ENCODE peak calls at places on chromosomes 1 and 21, in eight cellular contexts. One of them, this sample, is unnamed. For H3K4me1 and H3K36me3, the result is how much of the 10 kb centered on the place peaks cover.

GRCh38 chr1:1004780-1005697 is 5.1 kb upstream of the HES4 start:
- DNase-seq in heart left ventricle: peak
- DNase-seq in hepatocyte: peak
- DNase-seq in Panc1: no peak
- DNase-seq in tibial artery: no peak
- DNase-seq in adrenal gland: peak
- DNase-seq in effector memory CD4-positive, alpha-beta T cell: no peak
- DNase-seq in Karpas-422: no peak
- DNase-seq in this sample: peak

GRCh38 chr1:217322834-217323233 is 308.1 kb downstream of the GPATCH2 start:
- DNase-seq in heart left ventricle: no peak
- DNase-seq in hepatocyte: no peak
- DNase-seq in Panc1: no peak
- DNase-seq in tibial artery: no peak
- DNase-seq in adrenal gland: no peak
- DNase-seq in effector memory CD4-positive, alpha-beta T cell: no peak
- DNase-seq in Karpas-422: peak
- DNase-seq in this sample: no peak

GRCh38 chr1:212110617-212111016 is 75.1 kb downstream of the DTL start:
- DNase-seq in heart left ventricle: peak
- DNase-seq in hepatocyte: peak
- DNase-seq in Panc1: no peak
- DNase-seq in tibial artery: no peak
- DNase-seq in adrenal gland: no peak
- DNase-seq in effector memory CD4-positive, alpha-beta T cell: no peak
- DNase-seq in Karpas-422: no peak
- DNase-seq in this sample: no peak

GRCh38 chr1:61067446-61067845 is 14.9 kb upstream of the NFIA start:
- DNase-seq in heart left ventricle: no peak
- DNase-seq in hepatocyte: no peak
- DNase-seq in Panc1: no peak
- DNase-seq in tibial artery: no peak
- DNase-seq in adrenal gland: no peak
- DNase-seq in effector memory CD4-positive, alpha-beta T cell: no peak
- DNase-seq in Karpas-422: no peak
- DNase-seq in this sample: no peak

GRCh38 chr1:227733309-227733705 is 1.8 kb downstream of the JMJD4 start:
- DNase-seq in heart left ventricle: no peak
- DNase-seq in hepatocyte: no peak
- DNase-seq in Panc1: no peak
- DNase-seq in tibial artery: no peak
- DNase-seq in adrenal gland: no peak
- DNase-seq in effector memory CD4-positive, alpha-beta T cell: no peak
- DNase-seq in Karpas-422: no peak
- DNase-seq in this sample: no peak

GRCh38 chr1:186503210-186503609 is 42.3 kb upstream of the PDC start:
- DNase-seq in heart left ventricle: no peak
- DNase-seq in hepatocyte: no peak
- DNase-seq in Panc1: no peak
- DNase-seq in tibial artery: no peak
- DNase-seq in adrenal gland: no peak
- DNase-seq in effector memory CD4-positive, alpha-beta T cell: no peak
- DNase-seq in Karpas-422: no peak
- DNase-seq in this sample: no peak

GRCh38 chr1:245129811-245130210 is 25.0 kb upstream of the KIF26B start:
- DNase-seq in heart left ventricle: no peak
- DNase-seq in hepatocyte: no peak
- DNase-seq in Panc1: no peak
- DNase-seq in tibial artery: peak
- DNase-seq in adrenal gland: no peak
- DNase-seq in effector memory CD4-positive, alpha-beta T cell: no peak
- DNase-seq in Karpas-422: no peak
- DNase-seq in this sample: no peak

GRCh38 chr1:48691429-48692001 is 85.2 kb downstream of the BEND5 start:
- DNase-seq in heart left ventricle: no peak
- DNase-seq in hepatocyte: no peak
- DNase-seq in Panc1: no peak
- DNase-seq in tibial artery: no peak
- DNase-seq in adrenal gland: no peak
- DNase-seq in effector memory CD4-positive, alpha-beta T cell: no peak
- DNase-seq in Karpas-422: no peak
- DNase-seq in this sample: no peak

GRCh38 chr1:177306981-177307380 is 136.2 kb downstream of the BRINP2 start:
- DNase-seq in heart left ventricle: no peak
- DNase-seq in hepatocyte: no peak
- DNase-seq in Panc1: no peak
- DNase-seq in tibial artery: no peak
- DNase-seq in adrenal gland: no peak
- DNase-seq in effector memory CD4-positive, alpha-beta T cell: no peak
- DNase-seq in Karpas-422: no peak
- DNase-seq in this sample: no peak

GRCh38 chr1:75587692-75588091 is 23.2 kb downstream of the SLC44A5 start:
- DNase-seq in heart left ventricle: no peak
- DNase-seq in hepatocyte: no peak
- DNase-seq in Panc1: no peak
- DNase-seq in tibial artery: no peak
- DNase-seq in adrenal gland: no peak
- DNase-seq in effector memory CD4-positive, alpha-beta T cell: no peak
- DNase-seq in Karpas-422: no peak
- DNase-seq in this sample: no peak

GRCh38 chr1:99589186-99589636 is 56.7 kb upstream of the PALMD start:
- DNase-seq in heart left ventricle: no peak
- DNase-seq in hepatocyte: peak
- DNase-seq in Panc1: no peak
- DNase-seq in tibial artery: no peak
- DNase-seq in adrenal gland: no peak
- DNase-seq in effector memory CD4-positive, alpha-beta T cell: no peak
- DNase-seq in Karpas-422: no peak
- DNase-seq in this sample: no peak

GRCh38 chr1:115475252-115475651 is 137.2 kb upstream of the NGF start:
- DNase-seq in heart left ventricle: no peak
- DNase-seq in hepatocyte: no peak
- DNase-seq in Panc1: no peak
- DNase-seq in tibial artery: no peak
- DNase-seq in adrenal gland: peak
- DNase-seq in effector memory CD4-positive, alpha-beta T cell: no peak
- DNase-seq in Karpas-422: no peak
- DNase-seq in this sample: no peak

GRCh38 chr1:181089017-181089776 is 697 bp downstream of the IER5 start:
- DNase-seq in heart left ventricle: no peak
- DNase-seq in hepatocyte: peak
- DNase-seq in Panc1: no peak
- DNase-seq in tibial artery: peak
- DNase-seq in adrenal gland: peak
- DNase-seq in effector memory CD4-positive, alpha-beta T cell: no peak
- DNase-seq in Karpas-422: peak
- DNase-seq in this sample: no peak

GRCh38 chr1:28249879-28250295 is 9.4 kb upstream of the SESN2 start:
- DNase-seq in heart left ventricle: no peak
- DNase-seq in hepatocyte: no peak
- DNase-seq in Panc1: no peak
- DNase-seq in tibial artery: no peak
- DNase-seq in adrenal gland: no peak
- DNase-seq in effector memory CD4-positive, alpha-beta T cell: no peak
- DNase-seq in Karpas-422: no peak
- DNase-seq in this sample: no peak

GRCh38 chr1:56255516-56256181 is 323.7 kb downstream of the PLPP3 start:
- DNase-seq in heart left ventricle: peak
- DNase-seq in hepatocyte: peak
- DNase-seq in Panc1: no peak
- DNase-seq in tibial artery: peak
- DNase-seq in adrenal gland: peak
- DNase-seq in effector memory CD4-positive, alpha-beta T cell: no peak
- DNase-seq in Karpas-422: no peak
- DNase-seq in this sample: no peak

GRCh38 chr1:54716299-54717047 is 812 bp downstream of the TTC4 start:
- DNase-seq in heart left ventricle: no peak
- DNase-seq in hepatocyte: no peak
- DNase-seq in Panc1: peak
- DNase-seq in tibial artery: no peak
- DNase-seq in adrenal gland: no peak
- DNase-seq in effector memory CD4-positive, alpha-beta T cell: no peak
- DNase-seq in Karpas-422: no peak
- DNase-seq in this sample: no peak

GRCh38 chr21:15667010-15667409 is 62.8 kb upstream of the USP25 start:
- DNase-seq in heart left ventricle: no peak
- DNase-seq in hepatocyte: no peak
- DNase-seq in Panc1: no peak
- DNase-seq in tibial artery: no peak
- DNase-seq in adrenal gland: no peak
- DNase-seq in effector memory CD4-positive, alpha-beta T cell: no peak
- DNase-seq in Karpas-422: no peak
- DNase-seq in this sample: no peak

GRCh38 chr1:53339736-53340385 is 12.0 kb upstream of the LRP8 start:
- DNase-seq in heart left ventricle: no peak
- DNase-seq in hepatocyte: no peak
- DNase-seq in Panc1: no peak
- DNase-seq in tibial artery: peak
- DNase-seq in adrenal gland: peak
- DNase-seq in effector memory CD4-positive, alpha-beta T cell: no peak
- DNase-seq in Karpas-422: no peak
- DNase-seq in this sample: peak

GRCh38 chr1:248752119-248752931 is 3.2 kb downstream of the LYPD8 start:
- DNase-seq in heart left ventricle: no peak
- DNase-seq in hepatocyte: no peak
- DNase-seq in Panc1: no peak
- DNase-seq in tibial artery: no peak
- DNase-seq in adrenal gland: peak
- DNase-seq in effector memory CD4-positive, alpha-beta T cell: no peak
- DNase-seq in Karpas-422: no peak
- DNase-seq in this sample: no peak

GRCh38 chr1:85947223-85947622 is 209.3 kb downstream of the COL24A1 start:
- DNase-seq in heart left ventricle: no peak
- DNase-seq in hepatocyte: no peak
- DNase-seq in Panc1: no peak
- DNase-seq in tibial artery: no peak
- DNase-seq in adrenal gland: no peak
- DNase-seq in effector memory CD4-positive, alpha-beta T cell: no peak
- DNase-seq in Karpas-422: no peak
- DNase-seq in this sample: no peak

GRCh38 chr1:212975607-212975918 is 25.2 kb downstream of the VASH2 start:
- DNase-seq in heart left ventricle: no peak
- DNase-seq in hepatocyte: no peak
- DNase-seq in Panc1: no peak
- DNase-seq in tibial artery: no peak
- DNase-seq in adrenal gland: peak
- DNase-seq in effector memory CD4-positive, alpha-beta T cell: no peak
- DNase-seq in Karpas-422: no peak
- DNase-seq in this sample: no peak

DNA sequence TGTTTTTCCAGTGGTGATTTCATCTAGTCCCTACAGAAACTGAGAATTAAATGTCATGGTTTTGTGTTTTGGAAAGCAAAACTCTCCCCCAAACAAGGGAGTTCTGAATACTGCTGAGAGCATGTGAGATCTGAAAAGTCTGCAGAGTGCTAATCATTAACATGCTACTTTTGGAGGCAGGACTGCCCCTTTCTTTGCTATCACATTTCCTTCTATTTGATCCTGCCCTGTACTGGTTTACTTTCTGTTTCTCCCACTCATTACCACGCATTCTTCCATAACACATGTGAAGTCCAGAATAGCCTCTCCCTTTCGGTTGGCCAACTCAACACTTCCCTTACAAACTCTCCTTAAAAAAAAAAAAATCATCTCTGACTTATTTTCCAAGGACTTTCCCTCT is 63.6 kb downstream of the GADD45A start:
- DNase-seq in heart left ventricle: no peak
- DNase-seq in hepatocyte: peak
- DNase-seq in Panc1: no peak
- DNase-seq in tibial artery: no peak
- DNase-seq in adrenal gland: no peak
- DNase-seq in effector memory CD4-positive, alpha-beta T cell: no peak
- DNase-seq in Karpas-422: no peak
- DNase-seq in this sample: no peak
- H3K4me3 ChIP-seq in heart left ventricle: no peak
- H3K4me3 ChIP-seq in hepatocyte: peak
- H3K4me3 ChIP-seq in Panc1: no peak
- H3K4me3 ChIP-seq in tibial artery: peak
- H3K4me3 ChIP-seq in adrenal gland: no peak
- H3K4me3 ChIP-seq in effector memory CD4-positive, alpha-beta T cell: no peak
- H3K4me3 ChIP-seq in Karpas-422: no peak
- H3K4me3 ChIP-seq in this sample: no peak

GRCh38 chr1:210372931-210373627 is 44.4 kb downstream of the HHAT start:
- DNase-seq in heart left ventricle: no peak
- DNase-seq in hepatocyte: no peak
- DNase-seq in Panc1: no peak
- DNase-seq in tibial artery: no peak
- DNase-seq in adrenal gland: no peak
- DNase-seq in effector memory CD4-positive, alpha-beta T cell: no peak
- DNase-seq in Karpas-422: no peak
- DNase-seq in this sample: no peak
- H3K4me1 ChIP-seq in heart left ventricle: under half
- H3K4me1 ChIP-seq in hepatocyte: under half
- H3K4me1 ChIP-seq in Panc1: under half
- H3K4me1 ChIP-seq in tibial artery: under half
- H3K4me1 ChIP-seq in adrenal gland: under half
- H3K4me1 ChIP-seq in effector memory CD4-positive, alpha-beta T cell: under half
- H3K4me1 ChIP-seq in Karpas-422: under half
- H3K4me1 ChIP-seq in this sample: under half

DNA sequence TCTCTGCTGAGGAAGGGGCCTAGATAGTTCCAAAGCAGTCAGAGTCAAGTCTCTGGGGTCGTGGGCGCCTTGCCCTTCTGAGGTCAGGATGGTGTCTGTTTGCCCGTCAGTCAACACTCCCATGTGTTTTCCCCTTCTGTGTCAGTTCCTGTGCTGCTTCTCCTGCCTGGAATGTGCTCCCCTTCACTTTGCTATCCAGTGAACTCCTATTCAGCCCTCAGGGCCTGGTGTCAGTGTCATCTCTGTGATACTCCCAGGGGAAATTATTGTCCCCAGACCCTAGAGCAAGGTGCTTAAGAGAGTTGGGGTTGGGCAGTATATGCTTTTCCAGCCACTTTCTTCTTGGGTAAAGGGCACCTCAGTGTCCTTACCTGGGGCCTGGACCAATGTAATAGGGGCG is 45.8 kb upstream of the SYNC start:
- DNase-seq in heart left ventricle: no peak
- DNase-seq in hepatocyte: no peak
- DNase-seq in Panc1: no peak
- DNase-seq in tibial artery: no peak
- DNase-seq in adrenal gland: no peak
- DNase-seq in effector memory CD4-positive, alpha-beta T cell: no peak
- DNase-seq in Karpas-422: no peak
- DNase-seq in this sample: no peak
- H3K36me3 ChIP-seq in heart left ventricle: under half
- H3K36me3 ChIP-seq in hepatocyte: under half
- H3K36me3 ChIP-seq in Panc1: under half
- H3K36me3 ChIP-seq in tibial artery: under half
- H3K36me3 ChIP-seq in adrenal gland: under half
- H3K36me3 ChIP-seq in effector memory CD4-positive, alpha-beta T cell: under half
- H3K36me3 ChIP-seq in Karpas-422: under half
- H3K36me3 ChIP-seq in this sample: under half

DNA sequence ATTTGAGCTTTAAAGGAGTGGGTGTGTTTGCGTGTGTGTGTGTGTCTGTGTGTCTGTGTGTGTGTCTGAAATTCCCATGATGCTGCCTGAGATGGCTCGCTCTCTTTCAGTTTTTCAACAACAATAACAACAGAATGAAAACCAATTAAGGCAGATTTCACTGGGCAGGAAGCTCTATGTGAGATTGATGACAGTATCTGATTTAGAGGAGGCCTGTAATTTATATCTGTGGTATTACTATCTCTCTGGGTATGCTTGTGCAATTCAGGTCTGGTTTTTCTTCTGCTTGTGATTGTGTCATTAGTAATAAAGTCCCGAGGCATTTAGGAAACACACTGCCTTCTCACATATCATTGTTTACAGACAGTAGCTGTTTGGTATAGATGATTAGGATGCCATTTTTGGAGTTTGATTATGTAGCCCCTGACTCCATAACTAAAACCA is 85.9 kb upstream of the ZNF326 start:
- DNase-seq in heart left ventricle: peak
- DNase-seq in hepatocyte: no peak
- DNase-seq in Panc1: no peak
- DNase-seq in tibial artery: no peak
- DNase-seq in adrenal gland: no peak
- DNase-seq in effector memory CD4-positive, alpha-beta T cell: no peak
- DNase-seq in Karpas-422: no peak
- DNase-seq in this sample: no peak
- H3K4me3 ChIP-seq in heart left ventricle: no peak
- H3K4me3 ChIP-seq in hepatocyte: no peak
- H3K4me3 ChIP-seq in Panc1: no peak
- H3K4me3 ChIP-seq in tibial artery: no peak
- H3K4me3 ChIP-seq in adrenal gland: no peak
- H3K4me3 ChIP-seq in effector memory CD4-positive, alpha-beta T cell: no peak
- H3K4me3 ChIP-seq in Karpas-422: no peak
- H3K4me3 ChIP-seq in this sample: no peak

This sample was measured in upper lobe of left lung.